ENCODE peak calls at places on chromosomes 2 and 18, in six cellular contexts. O, G, C, B, J and K are unnamed samples.

GRCh38 chr2:88694015-88694414 is 2.5 kb downstream of the RPIA start:
- DNase-seq in O (peak), G (no peak), C (no peak), B (no peak), J (no peak), K (no peak)

GRCh38 chr2:62140785-62141740 is 54.9 kb upstream of the B3GNT2 start:
- DNase-seq in O (no peak), G (no peak), C (no peak), B (no peak), J (peak), K (no peak)

GRCh38 chr2:160869411-160869810 is 290.8 kb upstream of the TANK start:
- DNase-seq in O (no peak), G (no peak), C (no peak), B (peak), J (no peak), K (no peak)

GRCh38 chr2:2731885-2732284 is 400.8 kb upstream of the MYT1L start:
- DNase-seq in O (no peak), G (no peak), C (no peak), B (no peak), J (no peak), K (no peak)

GRCh38 chr2:164023896-164024295 is 288.1 kb upstream of the FIGN start:
- DNase-seq in O (no peak), G (no peak), C (no peak), B (no peak), J (no peak), K (no peak)

GRCh38 chr18:54247488-54248175 is 21.7 kb upstream of the POLI start:
- DNase-seq in O (no peak), G (no peak), C (no peak), B (no peak), J (no peak), K (no peak)

GRCh38 chr18:77133051-77133919 is 702 bp upstream of the MBP start:
- DNase-seq in O (peak), G (no peak), C (no peak), B (no peak), J (peak), K (peak)

GRCh38 chr2:152600051-152600657 is 117.1 kb downstream of the PRPF40A start:
- DNase-seq in O (no peak), G (no peak), C (no peak), B (no peak), J (no peak), K (no peak)

GRCh38 chr2:74849228-74849892 is 15.4 kb downstream of the HK2 start:
- DNase-seq in O (no peak), G (no peak), C (no peak), B (no peak), J (peak), K (peak)

GRCh38 chr2:186256540-186256939 is 229.5 kb upstream of the ZC3H15 start:
- DNase-seq in O (no peak), G (peak), C (no peak), B (peak), J (peak), K (no peak)

GRCh38 chr2:13114391-13114790 is 397.7 kb downstream of the TRIB2 start:
- DNase-seq in O (peak), G (no peak), C (no peak), B (no peak), J (no peak), K (no peak)

GRCh38 chr2:160241251-160242137 is 41.4 kb upstream of the ITGB6 start:
- DNase-seq in O (peak), G (peak), C (peak), B (peak), J (no peak), K (no peak)

GRCh38 chr2:46471-47345 is at the start of gene FAM110C:
- DNase-seq in O (peak), G (peak), C (no peak), B (peak), J (peak), K (peak)

GRCh38 chr2:24231461-24231881 is 56.6 kb downstream of the FAM228A start:
- DNase-seq in O (no peak), G (no peak), C (no peak), B (peak), J (no peak), K (no peak)

GRCh38 chr2:239382384-239382880 is 18.4 kb downstream of the HDAC4 start:
- DNase-seq in O (no peak), G (no peak), C (no peak), B (no peak), J (no peak), K (peak)

GRCh38 chr2:11446733-11447248 is 19.2 kb downstream of the E2F6 start:
- DNase-seq in O (peak), G (peak), C (no peak), B (peak), J (peak), K (no peak)

GRCh38 chr2:48548871-48549270 is 18.9 kb downstream of the STON1 start:
- DNase-seq in O (no peak), G (no peak), C (no peak), B (no peak), J (no peak), K (no peak)

GRCh38 chr2:224591245-224591644 is 6.1 kb upstream of the CUL3 start:
- DNase-seq in O (no peak), G (no peak), C (no peak), B (no peak), J (peak), K (no peak)

GRCh38 chr2:38610851-38611801 is 8.4 kb upstream of the HNRNPLL start:
- DNase-seq in O (no peak), G (no peak), C (no peak), B (peak), J (no peak), K (no peak)

GRCh38 chr2:129711816-129712420 is 267.5 kb upstream of the RAB6C start:
- DNase-seq in O (no peak), G (peak), C (no peak), B (peak), J (no peak), K (no peak)

GRCh38 chr2:230231251-230231650 is 5.7 kb downstream of the SP140 start:
- DNase-seq in O (no peak), G (peak), C (no peak), B (no peak), J (no peak), K (no peak)

GRCh38 chr2:16813593-16813992 is 148.0 kb upstream of the CYRIA start:
- DNase-seq in O (no peak), G (no peak), C (no peak), B (no peak), J (no peak), K (no peak)

GRCh38 chr2:224894356-224894755 is 147.9 kb downstream of the DOCK10 start:
- DNase-seq in O (no peak), G (no peak), C (no peak), B (no peak), J (peak), K (no peak)